ENCODE peak calls at places on chromosomes 2 and 18, in ten cellular contexts. F, Q, N, C, Y, X, D, M, H and O are unnamed samples.

GRCh38 chr2:199602896-199603482 is 145.2 kb upstream of the SATB2 start:
- DNase-seq in X (no peak), C (no peak), N (peak; percentile 50), D (no peak), Q (no peak), F (no peak), M (no peak), Y (no peak), H (no peak), O (no peak)

GRCh38 chr18:79630266-79631095 is 49.1 kb upstream of the CTDP1 start:
- DNase-seq in Q (no peak), H (no peak), F (no peak), C (peak; percentile 41), D (no peak), Y (no peak), N (no peak), M (no peak), X (no peak), O (no peak)

GRCh38 chr2:33765122-33765521 is 166.0 kb upstream of the FAM98A start:
- DNase-seq in F (no peak), X (no peak), H (no peak), Q (no peak), N (peak; percentile 7), M (no peak), Y (no peak), D (peak; percentile 8), C (no peak), O (peak; percentile 35)

GRCh38 chr2:236856856-236857616 is 228.7 kb upstream of the COPS8 start:
- DNase-seq in N (no peak), Q (no peak), H (no peak), Y (no peak), C (peak; percentile 19), D (no peak), X (no peak), M (no peak), F (no peak), O (no peak)

GRCh38 chr2:7083580-7084509 is 166.6 kb downstream of the RNF144A start:
- DNase-seq in H (no peak), N (no peak), X (no peak), Y (no peak), Q (no peak), F (no peak), D (peak; percentile 49), M (peak; percentile 8), C (peak; percentile 49), O (peak; percentile 82)

GRCh38 chr2:75465317-75465998 is 95.3 kb downstream of the EVA1A start:
- DNase-seq in H (no peak), F (no peak), D (no peak), Q (no peak), N (no peak), X (no peak), Y (no peak), M (no peak), C (no peak), O (no peak)

GRCh38 chr2:165067958-165068612 is 112.8 kb upstream of the SLC38A11 start:
- DNase-seq in M (no peak), Y (no peak), Q (no peak), X (peak; percentile 53), F (peak; percentile 3), C (no peak), H (no peak), N (peak; percentile 77), D (peak; percentile 94), O (no peak)

GRCh38 chr18:79580481-79581171 is 99.0 kb upstream of the CTDP1 start:
- DNase-seq in N (no peak), C (no peak), X (peak; percentile 19), D (no peak), Q (no peak), F (no peak), H (no peak), M (no peak), Y (no peak), O (no peak)

GRCh38 chr2:208363485-208363884 is 43.1 kb upstream of the PTH2R start:
- DNase-seq in H (no peak), Y (no peak), N (no peak), C (no peak), M (no peak), F (peak; percentile 58), Q (no peak), D (no peak), X (no peak), O (no peak)

GRCh38 chr2:238913931-238914647 is 66.2 kb downstream of the TWIST2 start:
- DNase-seq in D (no peak), C (no peak), F (no peak), M (no peak), Y (no peak), N (no peak), Q (no peak), H (no peak), X (no peak), O (no peak)